ENCODE peak calls at places on chromosomes 7 and 10, in seven cellular contexts. H is fibroblast of mammary gland, V is endodermal cell, N is mucosa of descending colon, W is cardiac fibroblast, G is endothelial cell of umbilical vein, K is fibroblast of villous mesenchyme. E is an unnamed sample.

GRCh38 chr7:132292803-132293202 is 283.5 kb downstream of the PLXNA4 start:
- DNase-seq in H (no peak), V (no peak), N (no peak), W (peak), G (peak), K (no peak), E (peak)

GRCh38 chr7:157730614-157731013 is 393.8 kb downstream of the DNAJB6 start:
- DNase-seq in H (no peak), V (no peak), N (no peak), W (no peak), G (no peak), K (no peak), E (no peak)

GRCh38 chr7:69603351-69603750 is 5.1 kb downstream of the AUTS2 start:
- DNase-seq in H (no peak), V (no peak), N (no peak), W (no peak), G (no peak), K (no peak), E (no peak)

GRCh38 chr7:96996111-96996936 is 9.0 kb upstream of the DLX6 start:
- DNase-seq in H (no peak), V (peak), N (no peak), W (no peak), G (no peak), K (no peak), E (no peak)

GRCh38 chr7:140230517-140230861 is 53.7 kb upstream of the KDM7A start:
- DNase-seq in H (no peak), V (peak), N (peak), W (no peak), G (no peak), K (no peak), E (no peak)

GRCh38 chr10:87000491-87000890 is 19.6 kb upstream of the FAM25A start:
- DNase-seq in H (peak), V (no peak), N (no peak), W (peak), G (peak), K (peak), E (peak)

GRCh38 chr7:17274551-17275245 is 23.8 kb upstream of the AHR start:
- DNase-seq in H (peak), V (no peak), N (no peak), W (peak), G (peak), K (peak), E (peak)

GRCh38 chr7:141944811-141945210 is 2.0 kb downstream of the CLEC5A start:
- DNase-seq in H (no peak), V (no peak), N (no peak), W (no peak), G (no peak), K (no peak), E (no peak)

GRCh38 chr10:126124044-126124443 is 227.7 kb downstream of the FANK1 start:
- DNase-seq in H (no peak), V (no peak), N (no peak), W (no peak), G (no peak), K (no peak), E (no peak)

GRCh38 chr10:819816-820215 is 111.7 kb downstream of the LARP4B start:
- DNase-seq in H (no peak), V (no peak), N (no peak), W (no peak), G (no peak), K (no peak), E (no peak)

DNA sequence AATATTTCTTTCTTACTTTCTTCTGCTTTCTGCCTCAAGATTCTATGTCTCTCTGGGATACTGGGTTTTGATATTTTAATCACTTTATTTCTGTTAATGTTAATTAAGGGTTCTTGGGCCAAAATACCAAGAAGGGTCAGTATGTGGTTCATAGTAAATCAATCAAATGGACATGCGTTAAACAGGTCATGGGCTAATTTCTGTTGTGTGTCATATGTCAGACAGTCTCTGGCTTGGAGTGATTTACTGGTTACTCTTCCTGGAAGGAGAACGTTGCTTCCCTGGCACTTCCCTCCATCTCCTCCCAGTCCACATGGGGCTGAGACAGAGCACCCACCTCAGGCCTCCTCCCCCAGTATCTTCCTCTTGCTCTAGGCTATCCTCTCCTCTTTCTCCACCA is 489.1 kb downstream of the SUGCT start:
- DNase-seq in H (no peak), V (no peak), N (no peak), W (no peak), G (no peak), K (no peak), E (no peak)
- TF ChIP-seq CTCF in H (no peak), V (no peak), N (no peak), W (no peak), G (no peak), K (no peak), E (no peak)

DNA sequence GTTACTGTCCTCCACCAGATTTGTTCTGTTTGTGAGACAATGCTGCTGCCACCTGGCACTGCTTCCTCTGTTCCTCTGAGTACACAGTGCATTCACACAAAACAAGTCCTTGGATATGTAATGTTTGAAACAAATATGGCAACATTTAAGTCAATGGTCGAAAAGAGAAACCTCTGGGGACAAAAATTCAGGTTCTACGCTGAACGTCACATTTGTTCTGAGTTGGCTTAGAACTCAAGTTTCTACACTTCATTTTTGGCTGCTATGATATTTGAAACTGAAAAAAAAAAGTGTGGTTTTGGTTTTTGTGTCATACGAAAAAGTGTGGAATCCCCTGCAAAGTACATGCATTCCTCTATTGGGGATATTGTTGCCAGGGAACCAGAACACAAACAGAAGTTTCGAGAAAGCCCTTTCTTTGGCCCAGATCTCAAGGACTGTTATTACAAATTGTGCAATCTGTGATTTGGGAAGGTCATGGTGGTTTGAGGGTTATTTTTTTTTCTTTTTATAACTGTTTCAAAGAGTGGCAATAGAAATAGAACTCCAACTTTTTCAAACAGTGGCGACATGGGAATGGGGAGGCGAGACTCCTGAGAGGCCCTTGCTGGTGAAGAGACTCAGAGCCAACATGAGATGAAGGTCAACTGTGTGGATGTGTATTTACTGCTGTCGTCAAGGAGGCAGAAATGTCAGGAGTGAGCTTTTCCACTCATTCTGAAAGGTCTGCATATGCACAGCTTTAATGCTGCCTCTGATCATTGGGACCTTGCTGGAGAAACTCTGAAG is 127.5 kb downstream of the CUBN start:
- DNase-seq in H (peak), V (peak), N (peak), W (peak), G (peak), K (peak), E (peak)
- H3K4me3 ChIP-seq in H (no peak), V (no peak), N (no peak), W (no peak), G (no peak), K (no peak), E (no peak)

GRCh38 chr7:73578342-73579124 is at the start of gene TBL2:
- DNase-seq in H (peak), V (peak), N (peak), W (peak), G (peak), K (peak), E (peak)
- TF ChIP-seq CTCF in H (peak), V (no peak), N (peak), W (peak), G (no peak), K (peak), E (peak)

GRCh38 chr7:43871064-43871463 is 1.7 kb upstream of the MRPS24 start:
- DNase-seq in H (no peak), V (no peak), N (no peak), W (no peak), G (no peak), K (no peak), E (no peak)

GRCh38 chr7:43872401-43873165 is 3.3 kb upstream of the MRPS24 start:
- DNase-seq in H (peak), V (peak), N (peak), W (peak), G (no peak), K (peak), E (peak)

GRCh38 chr7:43870316-43870715 is 999 bp upstream of the MRPS24 start:
- DNase-seq in H (no peak), V (no peak), N (no peak), W (no peak), G (no peak), K (peak), E (no peak)

GRCh38 chr7:43876266-43876665 is 6.9 kb upstream of the MRPS24 start:
- DNase-seq in H (no peak), V (no peak), N (no peak), W (no peak), G (no peak), K (no peak), E (no peak)

DNA sequence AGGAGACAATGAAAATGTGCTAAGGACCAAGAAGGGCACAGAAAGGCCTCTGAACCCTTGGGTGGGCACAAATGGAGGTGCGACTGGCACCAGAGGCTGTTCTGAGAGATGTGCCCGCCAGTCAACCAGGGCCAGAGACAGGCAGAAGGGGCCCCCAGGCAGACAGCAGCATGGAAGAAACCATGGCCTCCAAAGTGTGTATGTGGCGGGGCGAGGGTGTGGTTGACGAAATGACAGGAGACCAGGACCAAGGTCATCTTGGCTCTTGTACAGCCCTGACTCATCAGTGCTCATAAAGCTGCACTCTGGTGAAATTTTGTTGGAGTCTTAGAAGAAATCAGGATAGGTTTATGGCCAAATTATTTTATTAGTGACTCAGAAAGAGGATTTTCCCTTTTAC is 4.0 kb upstream of the MRPS24 start:
- DNase-seq in H (peak), V (no peak), N (peak), W (peak), G (no peak), K (peak), E (peak)
- H3K4me3 ChIP-seq in H (no peak), V (no peak), N (no peak), W (no peak), G (no peak), K (no peak), E (no peak)

DNA sequence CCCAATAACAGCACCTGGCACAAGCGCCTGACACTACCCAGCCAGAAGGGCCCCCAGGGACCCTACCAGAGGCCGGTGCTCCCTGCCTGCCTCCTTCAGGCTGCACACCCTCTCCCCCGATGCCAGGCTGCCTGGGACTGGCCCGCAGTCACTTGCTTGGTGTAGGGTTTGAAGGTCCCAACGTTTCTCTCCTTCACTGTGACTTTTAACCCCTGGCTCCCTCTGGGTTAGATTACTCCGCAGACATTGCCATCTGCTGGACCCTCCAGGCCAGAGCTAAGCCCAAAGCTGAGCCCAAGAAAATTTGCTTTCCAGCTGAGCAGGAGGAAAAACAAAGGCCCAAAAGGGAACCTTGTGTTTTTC is 6.9 kb downstream of the CDHR1 start:
- DNase-seq in H (no peak), V (no peak), N (no peak), W (no peak), G (no peak), K (no peak), E (no peak)
- TF ChIP-seq CTCF in H (no peak), V (peak), N (no peak), W (no peak), G (no peak), K (no peak), E (no peak)

GRCh38 chr10:132232553-132232949 is 45.8 kb downstream of the DPYSL4 start:
- DNase-seq in H (no peak), V (no peak), N (peak), W (no peak), G (no peak), K (no peak), E (no peak)

GRCh38 chr10:132231656-132232552 is 45.2 kb downstream of the DPYSL4 start:
- DNase-seq in H (no peak), V (no peak), N (no peak), W (no peak), G (no peak), K (no peak), E (no peak)

GRCh38 chr10:132229834-132230556 is 43.2 kb downstream of the DPYSL4 start:
- DNase-seq in H (no peak), V (no peak), N (peak), W (no peak), G (peak), K (peak), E (no peak)

GRCh38 chr10:132229096-132229495 is 42.3 kb downstream of the DPYSL4 start:
- DNase-seq in H (peak), V (no peak), N (no peak), W (no peak), G (no peak), K (no peak), E (no peak)

GRCh38 chr10:132230557-132231210 is 43.9 kb downstream of the DPYSL4 start:
- DNase-seq in H (no peak), V (no peak), N (no peak), W (no peak), G (no peak), K (no peak), E (no peak)
- H3K4me3 ChIP-seq in H (no peak), V (no peak), N (no peak), W (no peak), G (no peak), K (no peak), E (no peak)

DNA sequence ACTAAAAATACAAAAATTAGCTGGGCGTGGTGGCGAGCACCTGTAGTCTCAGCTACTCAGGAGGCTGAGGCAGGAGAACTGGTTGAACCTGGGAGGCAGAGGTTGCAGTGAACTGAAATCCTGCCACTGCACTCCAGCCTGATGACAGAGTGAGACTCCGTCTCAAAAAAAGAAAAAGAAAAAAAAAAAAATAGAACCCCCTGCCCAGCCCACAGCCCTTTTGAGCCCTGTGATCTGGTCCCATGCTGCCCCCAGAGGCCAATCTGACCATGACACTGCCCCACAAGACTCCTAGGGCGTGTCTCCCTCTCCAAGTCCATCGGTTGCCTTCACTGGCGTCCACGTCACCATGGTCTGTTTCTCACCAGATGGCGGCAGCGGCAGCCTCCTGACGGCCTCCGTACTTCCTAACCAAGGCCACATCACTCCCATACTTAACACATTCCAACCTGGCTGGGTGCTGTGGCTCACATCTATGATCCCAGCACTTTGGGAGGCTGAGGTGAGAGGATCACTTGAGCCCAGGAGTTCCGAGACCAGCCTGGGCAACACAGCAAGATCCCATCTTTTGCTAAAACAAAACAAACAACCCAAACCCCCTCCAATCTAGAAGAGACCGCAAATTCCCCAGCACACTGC is 18.0 kb downstream of the STX1A start:
- DNase-seq in H (peak), V (peak), N (peak), W (peak), G (peak), K (peak), E (peak)
- TF ChIP-seq CTCF in H (peak), V (peak), N (peak), W (peak), G (peak), K (peak), E (peak)

GRCh38 chr7:36395171-36395894 is 5.7 kb downstream of the ANLN start:
- DNase-seq in H (no peak), V (no peak), N (no peak), W (no peak), G (peak), K (no peak), E (no peak)
- H3K4me3 ChIP-seq in H (no peak), V (peak), N (no peak), W (no peak), G (no peak), K (no peak), E (no peak)

GRCh38 chr7:87627634-87627994 is 584 bp upstream of the RUNDC3B start:
- DNase-seq in H (no peak), V (no peak), N (no peak), W (no peak), G (no peak), K (no peak), E (peak)
- TF ChIP-seq CTCF in H (no peak), V (no peak), N (no peak), W (no peak), G (no peak), K (no peak), E (no peak)

E was measured in astrocyte of the spinal cord.